ENCODE peak calls at places on chromosomes 16 and 17, in six cellular contexts. U is GM12891, I is HepG2, A is GM12878, X is K562, T is H1. R is an unnamed sample.

GRCh38 chr16:74075393-74075792 is 221.2 kb upstream of the PSMD7 start:
- DNase-seq in U (no peak), I (no peak), A (no peak), X (no peak), T (no peak), R (no peak)

GRCh38 chr16:997440-998051 is 16.0 kb downstream of the SOX8 start:
- DNase-seq in U (no peak), I (no peak), A (no peak), X (no peak), T (peak), R (no peak)

GRCh38 chr17:1829189-1829578 is 518 bp downstream of the SMYD4 start:
- DNase-seq in U (no peak), I (peak), A (no peak), X (no peak), T (no peak), R (no peak)

GRCh38 chr17:39674702-39675389 is 6.6 kb downstream of the PNMT start:
- DNase-seq in U (no peak), I (peak), A (no peak), X (peak), T (no peak), R (no peak)

GRCh38 chr16:79870016-79870886 is 269.7 kb upstream of the MAF start:
- DNase-seq in U (no peak), I (no peak), A (no peak), X (no peak), T (no peak), R (no peak)

GRCh38 chr16:75206749-75207451 is at the start of gene CTRB2:
- DNase-seq in U (no peak), I (no peak), A (no peak), X (no peak), T (no peak), R (no peak)

GRCh38 chr16:67860589-67861398 is 12.1 kb upstream of the EDC4 start:
- DNase-seq in U (no peak), I (no peak), A (no peak), X (peak), T (no peak), R (no peak)

GRCh38 chr17:50498021-50498874 is 10.0 kb upstream of the MYCBPAP start:
- DNase-seq in U (no peak), I (no peak), A (no peak), X (no peak), T (no peak), R (no peak)

GRCh38 chr16:3088450-3088849 is 10.6 kb downstream of the ZSCAN10 start:
- DNase-seq in U (no peak), I (no peak), A (no peak), X (no peak), T (no peak), R (no peak)

GRCh38 chr16:11986521-11987057 is 10.1 kb downstream of the SNX29 start:
- DNase-seq in U (no peak), I (no peak), A (no peak), X (no peak), T (no peak), R (no peak)

GRCh38 chr17:48055531-48056245 is 7.5 kb downstream of the NFE2L1 start:
- DNase-seq in U (no peak), I (no peak), A (peak), X (peak), T (peak), R (no peak)

GRCh38 chr16:81469710-81470481 is 25.3 kb downstream of the CMIP start:
- DNase-seq in U (peak), I (no peak), A (peak), X (peak), T (no peak), R (peak)

GRCh38 chr17:73371285-73371684 is 59.5 kb upstream of the CDC42EP4 start:
- DNase-seq in U (no peak), I (no peak), A (no peak), X (no peak), T (no peak), R (no peak)

GRCh38 chr16:10834766-10835165 is 16.2 kb upstream of the TVP23A start:
- DNase-seq in U (no peak), I (no peak), A (no peak), X (no peak), T (no peak), R (no peak)

GRCh38 chr16:50311891-50312501 is 45.6 kb downstream of the ADCY7 start:
- DNase-seq in U (no peak), I (no peak), A (no peak), X (no peak), T (no peak), R (peak)

GRCh38 chr17:69501591-69502468 is 87.3 kb downstream of the MAP2K6 start:
- DNase-seq in U (no peak), I (peak), A (no peak), X (no peak), T (no peak), R (no peak)

GRCh38 chr16:87507351-87508069 is 14.7 kb upstream of the ZCCHC14 start:
- DNase-seq in U (no peak), I (no peak), A (no peak), X (no peak), T (no peak), R (no peak)

GRCh38 chr16:27305839-27306442 is 7.8 kb upstream of the IL4R start:
- DNase-seq in U (no peak), I (no peak), A (no peak), X (no peak), T (no peak), R (no peak)

GRCh38 chr16:28845173-28846079 is 722 bp downstream of the TUFM start:
- DNase-seq in U (no peak), I (peak), A (no peak), X (peak), T (peak), R (no peak)

GRCh38 chr17:45221081-45221996 is at the start of gene FMNL1:
- DNase-seq in U (no peak), I (no peak), A (no peak), X (peak), T (no peak), R (peak)

GRCh38 chr17:8120520-8121443 is 2.5 kb upstream of the ALOXE3 start:
- DNase-seq in U (no peak), I (no peak), A (peak), X (peak), T (peak), R (no peak)

GRCh38 chr17:1267471-1267947 is 2.7 kb upstream of the BHLHA9 start:
- DNase-seq in U (no peak), I (no peak), A (no peak), X (peak), T (no peak), R (no peak)

GRCh38 chr17:29590261-29590978 is 972 bp upstream of the GIT1 start:
- DNase-seq in U (no peak), I (no peak), A (no peak), X (peak), T (no peak), R (no peak)

GRCh38 chr16:22623351-22623781 is 112.7 kb downstream of the NPIPB5 start:
- DNase-seq in U (no peak), I (no peak), A (no peak), X (no peak), T (no peak), R (no peak)

GRCh38 chr16:2486645-2487516 is 12.0 kb downstream of the TBC1D24 start:
- DNase-seq in U (peak), I (no peak), A (peak), X (no peak), T (no peak), R (peak)

GRCh38 chr17:78383725-78384471 is 5.4 kb downstream of the PGS1 start:
- DNase-seq in U (no peak), I (no peak), A (peak), X (no peak), T (no peak), R (peak)

GRCh38 chr17:40633871-40634270 is 13.7 kb downstream of the SMARCE1 start:
- DNase-seq in U (no peak), I (no peak), A (no peak), X (no peak), T (no peak), R (no peak)

GRCh38 chr16:23334950-23335349 is 32.8 kb downstream of the SCNN1B start:
- DNase-seq in U (no peak), I (no peak), A (no peak), X (no peak), T (no peak), R (no peak)

GRCh38 chr17:12591336-12591735 is 74.4 kb upstream of the MYOCD start:
- DNase-seq in U (no peak), I (no peak), A (no peak), X (no peak), T (no peak), R (no peak)

GRCh38 chr17:39676198-39676819 is 8.1 kb downstream of the PNMT start:
- DNase-seq in U (peak), I (no peak), A (peak), X (peak), T (no peak), R (no peak)

GRCh38 chr16:49602201-49603041 is 228.8 kb downstream of the C16orf78 start:
- DNase-seq in U (no peak), I (no peak), A (no peak), X (no peak), T (no peak), R (no peak)

GRCh38 chr17:45248132-45248936 is 13.6 kb downstream of the SPATA32 start:
- DNase-seq in U (peak), I (no peak), A (no peak), X (peak), T (no peak), R (peak)

GRCh38 chr16:50449800-50450199 is 81.0 kb upstream of the BRD7 start:
- DNase-seq in U (no peak), I (no peak), A (no peak), X (no peak), T (no peak), R (no peak)

GRCh38 chr16:58087209-58087913 is 41.8 kb downstream of the CFAP20 start:
- DNase-seq in U (no peak), I (no peak), A (no peak), X (no peak), T (no peak), R (no peak)

GRCh38 chr16:899678-900060 is 71.1 kb downstream of the LMF1 start:
- DNase-seq in U (no peak), I (no peak), A (no peak), X (no peak), T (no peak), R (no peak)

GRCh38 chr17:19339341-19339815 is 23.1 kb downstream of the B9D1 start:
- DNase-seq in U (no peak), I (no peak), A (no peak), X (no peak), T (no peak), R (no peak)

GRCh38 chr17:19338031-19338990 is 24.2 kb downstream of the B9D1 start:
- DNase-seq in U (peak), I (peak), A (no peak), X (peak), T (peak), R (peak)

GRCh38 chr17:19337712-19338023 is 24.9 kb downstream of the B9D1 start:
- DNase-seq in U (no peak), I (peak), A (no peak), X (no peak), T (no peak), R (no peak)

GRCh38 chr17:19335951-19336631 is 26.4 kb downstream of the B9D1 start:
- DNase-seq in U (no peak), I (no peak), A (no peak), X (no peak), T (no peak), R (no peak)

GRCh38 chr17:19336938-19337711 is 25.4 kb downstream of the B9D1 start:
- DNase-seq in U (no peak), I (peak), A (no peak), X (peak), T (no peak), R (no peak)
- TF ChIP-seq POLR2A in U (no peak), I (peak), A (peak), X (no peak), T (no peak), R (no peak)

GRCh38 chr17:81252336-81253329 is 13.5 kb downstream of the NDUFAF8 start:
- DNase-seq in U (no peak), I (peak), A (no peak), X (no peak), T (no peak), R (no peak)

GRCh38 chr17:81249233-81250040 is 10.3 kb downstream of the NDUFAF8 start:
- DNase-seq in U (no peak), I (peak), A (no peak), X (no peak), T (no peak), R (no peak)

GRCh38 chr17:81251943-81252301 is 12.8 kb downstream of the NDUFAF8 start:
- DNase-seq in U (no peak), I (no peak), A (no peak), X (no peak), T (no peak), R (no peak)

GRCh38 chr17:81250286-81251090 is 11.4 kb downstream of the NDUFAF8 start:
- DNase-seq in U (no peak), I (no peak), A (no peak), X (no peak), T (no peak), R (no peak)

GRCh38 chr17:81251091-81251942 is 12.2 kb downstream of the NDUFAF8 start:
- DNase-seq in U (no peak), I (no peak), A (no peak), X (no peak), T (no peak), R (no peak)
- TF ChIP-seq TAF1 in U (no peak), I (no peak), A (no peak), X (no peak), T (no peak), R (no peak)

GRCh38 chr17:65674246-65675045 is 113.0 kb upstream of the AXIN2 start:
- DNase-seq in U (no peak), I (no peak), A (no peak), X (no peak), T (no peak), R (no peak)
- TF ChIP-seq POLR2AphosphoS5 in U (no peak), I (no peak), A (no peak), X (no peak), T (no peak), R (no peak)

DNA sequence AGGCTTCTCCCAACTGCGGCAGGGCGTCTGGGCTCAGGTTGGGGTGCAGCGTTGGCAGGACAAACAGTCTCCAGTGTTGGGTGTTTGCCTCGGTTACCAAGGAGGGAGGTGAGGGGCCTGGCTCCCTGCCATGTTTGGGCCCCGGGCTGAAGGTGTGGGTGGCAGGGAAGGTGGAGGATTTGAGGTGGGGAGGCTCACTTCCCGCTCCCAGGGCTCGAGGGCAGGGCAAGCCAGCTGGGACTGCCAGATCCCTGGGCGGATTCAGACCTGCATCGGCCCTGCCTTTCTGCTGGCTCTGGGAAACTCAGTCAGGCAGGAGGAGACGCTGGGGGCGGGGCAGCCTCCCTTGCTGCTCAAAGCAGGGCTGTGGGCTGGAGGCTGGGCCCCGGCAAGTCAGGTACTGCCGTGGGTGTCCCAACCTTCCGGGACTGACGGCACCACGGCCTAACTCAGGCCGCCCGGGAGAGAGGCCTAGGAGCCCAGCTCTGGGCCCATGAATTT is 31.3 kb upstream of the KRT17 start:
- DNase-seq in U (no peak), I (no peak), A (no peak), X (no peak), T (no peak), R (no peak)
- TF ChIP-seq POLR2A in U (no peak), I (no peak), A (no peak), X (no peak), T (no peak), R (no peak)

DNA sequence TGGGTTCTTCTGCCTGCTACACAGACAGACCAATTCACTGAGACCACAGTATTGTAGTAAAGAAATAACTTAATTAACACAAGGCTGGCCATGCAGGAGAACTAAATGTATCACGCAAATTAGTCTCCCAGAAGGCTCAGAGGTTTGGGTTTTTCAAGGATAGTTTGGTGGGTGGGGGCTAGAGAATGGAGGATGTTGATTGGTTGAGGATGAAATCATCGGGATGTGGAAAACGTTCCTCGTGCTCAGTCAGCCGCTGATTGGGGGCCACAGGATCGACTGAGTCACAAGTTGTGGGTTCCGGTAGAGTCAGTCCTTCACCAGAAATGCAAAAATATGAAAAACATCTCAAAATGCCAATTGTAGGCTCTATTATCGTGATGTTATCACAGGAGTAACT is 18.7 kb downstream of the RHOT1 start:
- DNase-seq in U (no peak), I (no peak), A (no peak), X (no peak), T (no peak), R (no peak)
- TF ChIP-seq TAF1 in U (no peak), I (no peak), A (no peak), X (no peak), T (no peak), R (no peak)

GRCh38 chr16:8621572-8622314 is at the start of gene METTL22:
- DNase-seq in U (peak), I (peak), A (peak), X (peak), T (peak), R (peak)
- TF ChIP-seq POLR2AphosphoS5 in U (peak), I (peak), A (peak), X (peak), T (peak), R (peak)

DNA sequence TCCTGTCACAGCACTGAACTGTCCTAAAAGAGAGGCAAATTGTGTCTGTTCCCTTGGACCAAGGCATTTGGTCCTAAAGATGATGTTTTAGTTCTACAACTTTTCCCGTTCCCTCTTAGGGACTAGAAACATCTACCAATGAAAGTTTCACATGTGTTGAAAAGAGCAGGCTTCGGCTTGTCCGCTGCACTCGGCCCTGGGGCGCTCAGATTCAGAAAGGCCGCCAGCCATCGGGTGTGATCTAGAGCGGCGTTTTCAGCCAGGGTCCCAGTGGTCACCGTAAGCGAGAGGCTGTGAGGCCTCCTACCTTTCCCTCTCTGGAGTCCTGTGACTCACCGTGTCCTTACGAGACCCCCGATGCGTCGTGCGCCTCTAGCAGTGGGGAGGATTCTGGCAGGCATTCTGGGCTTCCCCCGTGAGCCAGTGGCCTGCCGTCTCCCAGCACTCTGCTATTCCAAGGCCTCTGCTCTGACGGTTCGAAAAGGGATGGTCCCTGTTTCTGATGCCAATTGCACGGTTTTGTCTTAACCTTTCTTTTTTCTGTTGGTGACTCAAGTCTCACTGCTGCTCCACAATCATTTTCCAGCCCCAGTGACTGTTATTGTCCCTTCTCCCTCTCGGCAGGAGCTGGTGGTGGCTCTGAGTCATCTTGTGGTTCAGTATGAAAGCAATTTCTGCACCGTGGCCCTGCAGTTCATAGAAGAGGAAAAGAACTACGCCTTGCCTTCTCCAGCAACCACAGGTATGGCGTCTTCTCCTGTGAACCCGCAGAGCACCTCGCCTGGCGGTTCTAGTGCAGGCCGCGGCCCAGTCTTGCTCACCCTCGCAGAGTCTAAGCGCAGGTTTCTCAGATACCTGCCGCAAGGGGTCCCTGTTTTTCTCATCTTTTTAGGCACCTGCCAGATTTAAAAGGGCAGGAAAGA is 100.3 kb upstream of the CHMP6 start:
- DNase-seq in U (no peak), I (no peak), A (peak), X (peak), T (no peak), R (no peak)
- TF ChIP-seq POLR2A in U (no peak), I (no peak), A (no peak), X (no peak), T (no peak), R (no peak)

R was measured in GM12892.